ENCODE peak calls at places on chromosomes 16 and 17, in six cellular contexts. One of them, this sample, is unnamed. For H3K27me3, the result is how much of the 10 kb centered on the place peaks cover.

GRCh38 chr16:29738514-29738913 is 7.3 kb downstream of the C16orf54 start:
- DNase-seq in tibial nerve: no peak
- DNase-seq in H1: no peak
- DNase-seq in SJSA1: no peak
- DNase-seq in hepatocyte: no peak
- DNase-seq in pancreas: no peak
- DNase-seq in this sample: no peak

GRCh38 chr16:82091225-82091624 is 56.2 kb downstream of the HSD17B2 start:
- DNase-seq in tibial nerve: no peak
- DNase-seq in H1: no peak
- DNase-seq in SJSA1: no peak
- DNase-seq in hepatocyte: peak
- DNase-seq in pancreas: no peak
- DNase-seq in this sample: no peak

GRCh38 chr17:72516772-72517399 is 396.1 kb downstream of the SOX9 start:
- DNase-seq in tibial nerve: peak
- DNase-seq in H1: no peak
- DNase-seq in SJSA1: no peak
- DNase-seq in hepatocyte: peak
- DNase-seq in pancreas: no peak
- DNase-seq in this sample: no peak

GRCh38 chr17:45719335-45720071 is 64.6 kb upstream of the CRHR1 start:
- DNase-seq in tibial nerve: no peak
- DNase-seq in H1: no peak
- DNase-seq in SJSA1: peak
- DNase-seq in hepatocyte: peak
- DNase-seq in pancreas: no peak
- DNase-seq in this sample: no peak

GRCh38 chr17:8785547-8786412 is 13.4 kb downstream of the MFSD6L start:
- DNase-seq in tibial nerve: peak
- DNase-seq in H1: peak
- DNase-seq in SJSA1: peak
- DNase-seq in hepatocyte: peak
- DNase-seq in pancreas: peak
- DNase-seq in this sample: peak

GRCh38 chr16:56451753-56452689 is 667 bp downstream of the OGFOD1 start:
- DNase-seq in tibial nerve: no peak
- DNase-seq in H1: no peak
- DNase-seq in SJSA1: no peak
- DNase-seq in hepatocyte: peak
- DNase-seq in pancreas: no peak
- DNase-seq in this sample: no peak

GRCh38 chr16:66382171-66382965 is 15.9 kb downstream of the CDH5 start:
- DNase-seq in tibial nerve: no peak
- DNase-seq in H1: no peak
- DNase-seq in SJSA1: peak
- DNase-seq in hepatocyte: no peak
- DNase-seq in pancreas: no peak
- DNase-seq in this sample: peak

GRCh38 chr17:12789976-12790805 is 893 bp downstream of the ARHGAP44 start:
- DNase-seq in tibial nerve: no peak
- DNase-seq in H1: peak
- DNase-seq in SJSA1: no peak
- DNase-seq in hepatocyte: peak
- DNase-seq in pancreas: peak
- DNase-seq in this sample: peak

GRCh38 chr16:75477680-75478473 is 13.4 kb upstream of the TMEM170A start:
- DNase-seq in tibial nerve: no peak
- DNase-seq in H1: no peak
- DNase-seq in SJSA1: no peak
- DNase-seq in hepatocyte: no peak
- DNase-seq in pancreas: no peak
- DNase-seq in this sample: no peak

GRCh38 chr17:83101805-83102480 is 22.5 kb downstream of the METRNL start:
- DNase-seq in tibial nerve: no peak
- DNase-seq in H1: no peak
- DNase-seq in SJSA1: no peak
- DNase-seq in hepatocyte: peak
- DNase-seq in pancreas: no peak
- DNase-seq in this sample: no peak

GRCh38 chr16:48408688-48409087 is 23.5 kb upstream of the SIAH1 start:
- DNase-seq in tibial nerve: peak
- DNase-seq in H1: no peak
- DNase-seq in SJSA1: peak
- DNase-seq in hepatocyte: no peak
- DNase-seq in pancreas: no peak
- DNase-seq in this sample: peak

GRCh38 chr17:3667366-3668278 is 756 bp downstream of the TAX1BP3 start:
- DNase-seq in tibial nerve: peak
- DNase-seq in H1: peak
- DNase-seq in SJSA1: peak
- DNase-seq in hepatocyte: peak
- DNase-seq in pancreas: peak
- DNase-seq in this sample: peak

GRCh38 chr17:30326816-30327215 is 7.0 kb downstream of the TMIGD1 start:
- DNase-seq in tibial nerve: no peak
- DNase-seq in H1: no peak
- DNase-seq in SJSA1: no peak
- DNase-seq in hepatocyte: no peak
- DNase-seq in pancreas: no peak
- DNase-seq in this sample: no peak

GRCh38 chr17:75544250-75544649 is 18.8 kb downstream of the LLGL2 start:
- DNase-seq in tibial nerve: no peak
- DNase-seq in H1: no peak
- DNase-seq in SJSA1: no peak
- DNase-seq in hepatocyte: no peak
- DNase-seq in pancreas: no peak
- DNase-seq in this sample: no peak

GRCh38 chr17:43740541-43740940 is 18.1 kb downstream of the SOST start:
- DNase-seq in tibial nerve: no peak
- DNase-seq in H1: no peak
- DNase-seq in SJSA1: peak
- DNase-seq in hepatocyte: no peak
- DNase-seq in pancreas: no peak
- DNase-seq in this sample: no peak

GRCh38 chr16:25443994-25444393 is 186.3 kb upstream of the ZKSCAN2 start:
- DNase-seq in tibial nerve: no peak
- DNase-seq in H1: no peak
- DNase-seq in SJSA1: no peak
- DNase-seq in hepatocyte: no peak
- DNase-seq in pancreas: no peak
- DNase-seq in this sample: no peak
- H3K27me3 ChIP-seq in tibial nerve: under half
- H3K27me3 ChIP-seq in H1: under half
- H3K27me3 ChIP-seq in SJSA1: under half
- H3K27me3 ChIP-seq in hepatocyte: under half
- H3K27me3 ChIP-seq in pancreas: under half
- H3K27me3 ChIP-seq in this sample: under half

GRCh38 chr17:61330174-61331150 is 69.2 kb upstream of the TBX2 start:
- DNase-seq in tibial nerve: no peak
- DNase-seq in H1: no peak
- DNase-seq in SJSA1: no peak
- DNase-seq in hepatocyte: no peak
- DNase-seq in pancreas: no peak
- DNase-seq in this sample: no peak

GRCh38 chr17:61334673-61335072 is 65.0 kb upstream of the TBX2 start:
- DNase-seq in tibial nerve: no peak
- DNase-seq in H1: no peak
- DNase-seq in SJSA1: no peak
- DNase-seq in hepatocyte: no peak
- DNase-seq in pancreas: no peak
- DNase-seq in this sample: no peak

GRCh38 chr17:61333151-61333550 is 66.5 kb upstream of the TBX2 start:
- DNase-seq in tibial nerve: no peak
- DNase-seq in H1: no peak
- DNase-seq in SJSA1: no peak
- DNase-seq in hepatocyte: no peak
- DNase-seq in pancreas: no peak
- DNase-seq in this sample: no peak

GRCh38 chr17:61331178-61331577 is 68.5 kb upstream of the TBX2 start:
- DNase-seq in tibial nerve: no peak
- DNase-seq in H1: no peak
- DNase-seq in SJSA1: no peak
- DNase-seq in hepatocyte: no peak
- DNase-seq in pancreas: no peak
- DNase-seq in this sample: peak

DNA sequence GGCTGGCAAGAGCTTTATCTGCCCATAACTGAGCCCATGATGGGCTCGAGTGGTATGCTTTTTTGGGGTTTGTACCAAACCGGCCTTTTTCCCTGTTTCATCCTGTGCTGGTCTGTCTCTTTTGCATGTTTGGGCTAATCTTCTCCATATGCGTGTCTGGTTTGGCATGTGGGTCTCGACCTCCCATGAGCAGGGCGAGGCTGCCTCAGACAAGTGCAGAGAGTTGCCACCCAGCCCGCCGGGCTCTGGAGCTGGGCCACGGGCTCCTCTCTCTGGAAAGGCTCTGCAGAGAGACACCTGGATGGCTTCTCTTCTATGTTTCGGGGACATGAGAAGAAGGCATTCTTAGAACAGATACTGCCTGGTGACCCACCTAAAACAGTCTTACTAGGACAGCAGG is 67.8 kb upstream of the TBX2 start:
- DNase-seq in tibial nerve: no peak
- DNase-seq in H1: no peak
- DNase-seq in SJSA1: no peak
- DNase-seq in hepatocyte: no peak
- DNase-seq in pancreas: no peak
- DNase-seq in this sample: no peak
- H3K27ac ChIP-seq in tibial nerve: peak
- H3K27ac ChIP-seq in H1: no peak
- H3K27ac ChIP-seq in SJSA1: no peak
- H3K27ac ChIP-seq in hepatocyte: no peak
- H3K27ac ChIP-seq in pancreas: no peak
- H3K27ac ChIP-seq in this sample: peak

GRCh38 chr16:85141491-85142128 is 29.3 kb upstream of the CIBAR2 start:
- DNase-seq in tibial nerve: no peak
- DNase-seq in H1: no peak
- DNase-seq in SJSA1: no peak
- DNase-seq in hepatocyte: no peak
- DNase-seq in pancreas: no peak
- DNase-seq in this sample: no peak
- H3K27me3 ChIP-seq in tibial nerve: under half
- H3K27me3 ChIP-seq in H1: under half
- H3K27me3 ChIP-seq in SJSA1: under half
- H3K27me3 ChIP-seq in hepatocyte: under half
- H3K27me3 ChIP-seq in pancreas: under half
- H3K27me3 ChIP-seq in this sample: under half

DNA sequence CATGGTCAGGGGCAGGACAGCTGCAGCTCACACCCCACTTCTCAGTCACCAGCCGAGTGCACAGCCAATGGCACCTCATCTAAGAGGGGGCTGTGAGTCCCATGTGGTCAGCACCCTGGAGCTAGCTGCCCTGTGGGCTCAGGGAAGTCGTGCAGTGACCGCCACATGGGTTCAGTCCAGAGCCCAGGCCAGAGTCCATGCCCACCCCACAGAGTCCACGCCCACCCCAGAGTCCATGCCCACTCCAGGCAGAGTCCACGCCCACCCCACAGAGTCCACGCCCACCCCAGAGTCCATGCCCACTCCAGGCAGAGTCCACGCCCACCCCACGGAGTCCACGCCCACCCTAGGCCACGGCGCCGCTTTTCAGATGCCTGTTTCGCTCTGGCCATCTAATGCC is 24.1 kb downstream of the SLC7A5 start:
- DNase-seq in tibial nerve: no peak
- DNase-seq in H1: no peak
- DNase-seq in SJSA1: no peak
- DNase-seq in hepatocyte: no peak
- DNase-seq in pancreas: no peak
- DNase-seq in this sample: no peak
- H3K27ac ChIP-seq in tibial nerve: peak
- H3K27ac ChIP-seq in H1: no peak
- H3K27ac ChIP-seq in SJSA1: no peak
- H3K27ac ChIP-seq in hepatocyte: no peak
- H3K27ac ChIP-seq in pancreas: no peak
- H3K27ac ChIP-seq in this sample: no peak

GRCh38 chr17:79592641-79593040 is 18.2 kb downstream of the RBFOX3 start:
- DNase-seq in tibial nerve: no peak
- DNase-seq in H1: no peak
- DNase-seq in SJSA1: no peak
- DNase-seq in hepatocyte: no peak
- DNase-seq in pancreas: no peak
- DNase-seq in this sample: no peak

GRCh38 chr17:79595956-79596355 is 14.9 kb downstream of the RBFOX3 start:
- DNase-seq in tibial nerve: no peak
- DNase-seq in H1: no peak
- DNase-seq in SJSA1: no peak
- DNase-seq in hepatocyte: no peak
- DNase-seq in pancreas: no peak
- DNase-seq in this sample: no peak

GRCh38 chr17:79593636-79594035 is 17.2 kb downstream of the RBFOX3 start:
- DNase-seq in tibial nerve: no peak
- DNase-seq in H1: no peak
- DNase-seq in SJSA1: no peak
- DNase-seq in hepatocyte: no peak
- DNase-seq in pancreas: no peak
- DNase-seq in this sample: no peak

GRCh38 chr17:79595471-79595870 is 15.4 kb downstream of the RBFOX3 start:
- DNase-seq in tibial nerve: no peak
- DNase-seq in H1: no peak
- DNase-seq in SJSA1: no peak
- DNase-seq in hepatocyte: no peak
- DNase-seq in pancreas: no peak
- DNase-seq in this sample: no peak

DNA sequence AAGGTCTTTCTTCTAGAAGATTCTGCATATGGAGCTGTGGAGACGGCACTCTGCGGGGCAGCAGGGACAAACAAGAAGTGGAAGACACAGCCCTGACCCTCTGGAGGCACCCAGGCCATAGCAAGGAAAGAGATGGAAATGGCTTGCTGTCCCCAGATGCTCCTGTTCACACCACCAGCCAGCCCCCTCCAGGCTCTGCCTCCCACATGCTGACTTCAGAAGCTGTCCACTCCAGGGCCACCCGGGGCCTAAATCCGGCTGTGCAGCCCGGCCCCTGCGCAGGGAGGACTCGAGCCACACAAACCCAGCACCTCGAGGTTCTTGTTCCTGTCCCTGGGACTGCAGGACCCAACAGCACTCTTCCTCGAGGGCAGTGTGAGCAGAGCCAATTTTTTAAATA is 16.6 kb downstream of the RBFOX3 start:
- DNase-seq in tibial nerve: no peak
- DNase-seq in H1: no peak
- DNase-seq in SJSA1: no peak
- DNase-seq in hepatocyte: no peak
- DNase-seq in pancreas: no peak
- DNase-seq in this sample: no peak
- H3K27me3 ChIP-seq in tibial nerve: under half
- H3K27me3 ChIP-seq in H1: under half
- H3K27me3 ChIP-seq in SJSA1: half or more
- H3K27me3 ChIP-seq in hepatocyte: under half
- H3K27me3 ChIP-seq in pancreas: under half
- H3K27me3 ChIP-seq in this sample: half or more

DNA sequence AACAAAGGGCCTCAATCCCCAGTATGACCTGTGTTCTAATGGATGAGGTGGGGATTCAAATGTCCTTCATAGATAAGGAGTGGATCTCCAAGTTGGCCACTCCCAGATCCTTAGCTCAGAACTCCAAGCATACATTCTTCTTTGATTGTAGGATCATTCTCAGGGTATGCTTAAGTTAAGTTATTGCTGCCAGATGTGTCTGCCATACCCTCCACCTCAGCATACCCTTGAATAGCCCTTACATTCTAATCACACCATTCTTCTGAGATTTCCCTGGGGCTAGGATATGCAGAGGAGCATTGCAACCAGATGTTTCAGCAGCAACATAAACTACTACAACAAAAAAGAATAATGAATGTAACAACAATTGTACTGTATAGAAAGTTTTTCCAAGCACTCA is 1.6 kb upstream of the KRTAP2-4 start:
- DNase-seq in tibial nerve: no peak
- DNase-seq in H1: no peak
- DNase-seq in SJSA1: no peak
- DNase-seq in hepatocyte: no peak
- DNase-seq in pancreas: no peak
- DNase-seq in this sample: no peak
- H3K27ac ChIP-seq in tibial nerve: no peak
- H3K27ac ChIP-seq in H1: no peak
- H3K27ac ChIP-seq in SJSA1: no peak
- H3K27ac ChIP-seq in hepatocyte: no peak
- H3K27ac ChIP-seq in pancreas: no peak
- H3K27ac ChIP-seq in this sample: no peak

This sample was measured in heart right ventricle.